ENCODE peak calls at places on chromosomes 1 and 21, in six cellular contexts. W, J, X, N, I and B are unnamed samples.

GRCh38 chr1:99728494-99729235 is 37.8 kb downstream of the FRRS1 start:
- DNase-seq in W (peak), J (no peak), X (no peak), N (no peak), I (no peak), B (no peak)

GRCh38 chr1:243559575-243560172 is 290.4 kb downstream of the AKT3 start:
- DNase-seq in W (peak), J (no peak), X (no peak), N (no peak), I (no peak), B (no peak)

GRCh38 chr1:6554907-6555778 is at the start of gene TAS1R1:
- DNase-seq in W (no peak), J (no peak), X (no peak), N (no peak), I (peak), B (no peak)

GRCh38 chr21:41207401-41208388 is 39.7 kb downstream of the BACE2 start:
- DNase-seq in W (no peak), J (no peak), X (no peak), N (no peak), I (peak), B (no peak)

GRCh38 chr1:100299521-100300222 is 33.7 kb downstream of the RTCA start:
- DNase-seq in W (no peak), J (no peak), X (no peak), N (no peak), I (no peak), B (no peak)

GRCh38 chr1:41733021-41733420 is 185.7 kb downstream of the HIVEP3 start:
- DNase-seq in W (no peak), J (no peak), X (no peak), N (no peak), I (no peak), B (no peak)

GRCh38 chr1:192153276-192153675 is 5.0 kb upstream of the RGS18 start:
- DNase-seq in W (peak), J (no peak), X (no peak), N (no peak), I (no peak), B (no peak)

GRCh38 chr1:10714337-10715114 is 81.9 kb downstream of the CASZ1 start:
- DNase-seq in W (no peak), J (no peak), X (no peak), N (no peak), I (peak), B (no peak)

GRCh38 chr1:151511636-151512215 is 539 bp downstream of the CGN start:
- DNase-seq in W (peak), J (peak), X (peak), N (peak), I (peak), B (peak)